ENCODE peak calls at places on chromosomes 3 and 15, in seven cellular contexts. One of them, this sample, is unnamed.

GRCh38 chr15:50247819-50248650 is 17.5 kb downstream of the HDC start:
- DNase-seq in DND-41: peak; percentile 77
- DNase-seq in foreskin fibroblast: no peak
- DNase-seq in body of pancreas: no peak
- DNase-seq in A549: no peak
- DNase-seq in IMR-90: no peak
- DNase-seq in Peyer's patch: no peak
- DNase-seq in this sample: no peak

GRCh38 chr15:88878720-88879184 is 16.6 kb downstream of the HAPLN3 start:
- DNase-seq in IMR-90: peak; percentile 35
- DNase-seq in DND-41: peak; percentile 52
- DNase-seq in A549: peak; percentile 87
- DNase-seq in Peyer's patch: no peak
- DNase-seq in body of pancreas: peak; percentile 40
- DNase-seq in foreskin fibroblast: peak; percentile 25
- DNase-seq in this sample: peak; percentile 55

GRCh38 chr3:24160424-24160823 is 215.3 kb downstream of the NR1D2 start:
- DNase-seq in A549: no peak
- DNase-seq in IMR-90: peak; percentile 29
- DNase-seq in body of pancreas: no peak
- DNase-seq in DND-41: no peak
- DNase-seq in Peyer's patch: no peak
- DNase-seq in foreskin fibroblast: peak; percentile 17
- DNase-seq in this sample: peak; percentile 47

GRCh38 chr3:20575153-20575552 is 389.1 kb upstream of the SGO1 start:
- DNase-seq in A549: no peak
- DNase-seq in Peyer's patch: no peak
- DNase-seq in body of pancreas: no peak
- DNase-seq in IMR-90: peak; percentile 78
- DNase-seq in DND-41: no peak
- DNase-seq in foreskin fibroblast: peak; percentile 68
- DNase-seq in this sample: peak; percentile 74

GRCh38 chr15:48064435-48064834 is 56.4 kb upstream of the SLC24A5 start:
- DNase-seq in IMR-90: peak; percentile 9
- DNase-seq in A549: no peak
- DNase-seq in body of pancreas: no peak
- DNase-seq in foreskin fibroblast: no peak
- DNase-seq in Peyer's patch: no peak
- DNase-seq in DND-41: no peak
- DNase-seq in this sample: no peak

GRCh38 chr3:25142609-25143355 is 285.3 kb upstream of the RARB start:
- DNase-seq in foreskin fibroblast: no peak
- DNase-seq in DND-41: no peak
- DNase-seq in IMR-90: no peak
- DNase-seq in Peyer's patch: no peak
- DNase-seq in body of pancreas: no peak
- DNase-seq in A549: no peak
- DNase-seq in this sample: no peak

GRCh38 chr3:13528217-13528801 is 20.6 kb upstream of the FBLN2 start:
- DNase-seq in Peyer's patch: peak; percentile 6
- DNase-seq in DND-41: no peak
- DNase-seq in foreskin fibroblast: no peak
- DNase-seq in IMR-90: no peak
- DNase-seq in A549: peak; percentile 73
- DNase-seq in body of pancreas: no peak
- DNase-seq in this sample: peak; percentile 46

GRCh38 chr3:100216713-100217112 is 44.1 kb upstream of the TBC1D23 start:
- DNase-seq in IMR-90: peak; percentile 68
- DNase-seq in A549: no peak
- DNase-seq in body of pancreas: no peak
- DNase-seq in DND-41: no peak
- DNase-seq in foreskin fibroblast: peak; percentile 42
- DNase-seq in Peyer's patch: no peak
- DNase-seq in this sample: no peak

GRCh38 chr3:65927576-65927975 is 111.1 kb downstream of the MAGI1 start:
- DNase-seq in body of pancreas: no peak
- DNase-seq in Peyer's patch: no peak
- DNase-seq in IMR-90: peak; percentile 33
- DNase-seq in DND-41: no peak
- DNase-seq in foreskin fibroblast: no peak
- DNase-seq in A549: no peak
- DNase-seq in this sample: no peak

GRCh38 chr3:182710557-182711157 is 82.6 kb upstream of the ATP11B start:
- DNase-seq in Peyer's patch: no peak
- DNase-seq in foreskin fibroblast: no peak
- DNase-seq in IMR-90: peak; percentile 13
- DNase-seq in A549: peak; percentile 36
- DNase-seq in DND-41: no peak
- DNase-seq in body of pancreas: no peak
- DNase-seq in this sample: peak; percentile 37

GRCh38 chr15:29570121-29570930 is 251.9 kb downstream of the TJP1 start:
- DNase-seq in DND-41: no peak
- DNase-seq in A549: no peak
- DNase-seq in foreskin fibroblast: no peak
- DNase-seq in Peyer's patch: peak; percentile 60
- DNase-seq in body of pancreas: peak; percentile 36
- DNase-seq in IMR-90: no peak
- DNase-seq in this sample: peak; percentile 16

GRCh38 chr3:15860014-15860934 is 62.5 kb upstream of the ANKRD28 start:
- DNase-seq in body of pancreas: peak; percentile 42
- DNase-seq in DND-41: no peak
- DNase-seq in A549: peak; percentile 39
- DNase-seq in Peyer's patch: peak; percentile 52
- DNase-seq in IMR-90: peak; percentile 58
- DNase-seq in foreskin fibroblast: peak; percentile 38
- DNase-seq in this sample: peak; percentile 31

GRCh38 chr3:188220988-188221818 is 67.2 kb downstream of the LPP start:
- DNase-seq in body of pancreas: peak; percentile 41
- DNase-seq in Peyer's patch: no peak
- DNase-seq in foreskin fibroblast: peak; percentile 93
- DNase-seq in A549: no peak
- DNase-seq in DND-41: no peak
- DNase-seq in IMR-90: peak; percentile 76
- DNase-seq in this sample: peak; percentile 67

GRCh38 chr15:76109046-76109445 is 49.3 kb downstream of the TMEM266 start:
- DNase-seq in foreskin fibroblast: no peak
- DNase-seq in body of pancreas: peak; percentile 38
- DNase-seq in DND-41: no peak
- DNase-seq in Peyer's patch: no peak
- DNase-seq in A549: no peak
- DNase-seq in IMR-90: no peak
- DNase-seq in this sample: no peak

GRCh38 chr15:73714695-73715301 is 30.6 kb downstream of the CD276 start:
- DNase-seq in body of pancreas: no peak
- DNase-seq in A549: no peak
- DNase-seq in DND-41: no peak
- DNase-seq in foreskin fibroblast: no peak
- DNase-seq in IMR-90: no peak
- DNase-seq in Peyer's patch: no peak
- DNase-seq in this sample: no peak

GRCh38 chr15:73710321-73710720 is 26.1 kb downstream of the CD276 start:
- DNase-seq in body of pancreas: no peak
- DNase-seq in IMR-90: no peak
- DNase-seq in DND-41: no peak
- DNase-seq in A549: no peak
- DNase-seq in foreskin fibroblast: no peak
- DNase-seq in Peyer's patch: no peak
- DNase-seq in this sample: no peak

GRCh38 chr15:73709671-73710070 is 25.5 kb downstream of the CD276 start:
- DNase-seq in IMR-90: no peak
- DNase-seq in foreskin fibroblast: no peak
- DNase-seq in DND-41: no peak
- DNase-seq in body of pancreas: no peak
- DNase-seq in Peyer's patch: peak; percentile 67
- DNase-seq in A549: no peak
- DNase-seq in this sample: no peak

GRCh38 chr15:73711526-73711925 is 27.3 kb downstream of the CD276 start:
- DNase-seq in Peyer's patch: no peak
- DNase-seq in DND-41: no peak
- DNase-seq in body of pancreas: no peak
- DNase-seq in IMR-90: no peak
- DNase-seq in foreskin fibroblast: no peak
- DNase-seq in A549: no peak
- DNase-seq in this sample: no peak

DNA sequence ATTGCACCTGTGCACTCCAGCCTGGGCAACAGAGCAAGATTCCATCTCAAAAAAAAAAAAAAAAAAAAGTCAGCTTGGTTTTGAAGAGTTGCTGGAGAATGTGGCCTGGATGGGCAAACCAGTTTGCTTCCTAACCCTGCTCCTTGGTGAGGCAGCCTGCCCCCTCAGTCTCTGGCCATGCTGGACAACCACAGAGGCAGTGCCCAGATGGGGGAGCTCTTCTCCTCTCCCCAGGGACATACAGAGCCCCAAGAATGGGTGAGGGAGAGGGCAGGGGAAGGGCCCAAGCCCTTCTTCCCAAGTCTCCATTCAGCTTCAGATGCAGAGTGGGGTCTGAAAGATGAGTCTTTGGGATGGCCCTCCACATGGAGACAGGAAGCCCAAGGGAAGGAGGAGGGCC is 27.9 kb downstream of the CD276 start:
- DNase-seq in DND-41: no peak
- DNase-seq in body of pancreas: no peak
- DNase-seq in A549: no peak
- DNase-seq in foreskin fibroblast: no peak
- DNase-seq in Peyer's patch: no peak
- DNase-seq in IMR-90: no peak
- DNase-seq in this sample: no peak
- TF ChIP-seq CTCF in DND-41: no peak
- TF ChIP-seq CTCF in body of pancreas: no peak
- TF ChIP-seq CTCF in A549: no peak
- TF ChIP-seq CTCF in foreskin fibroblast: peak; percentile 22
- TF ChIP-seq CTCF in Peyer's patch: no peak
- TF ChIP-seq CTCF in IMR-90: no peak
- TF ChIP-seq CTCF in this sample: peak; percentile 9

GRCh38 chr3:39260957-39261356 is 18.9 kb downstream of the CX3CR1 start:
- DNase-seq in DND-41: peak; percentile 78
- DNase-seq in body of pancreas: peak; percentile 45
- DNase-seq in foreskin fibroblast: peak; percentile 84
- DNase-seq in Peyer's patch: no peak
- DNase-seq in IMR-90: peak; percentile 71
- DNase-seq in A549: peak; percentile 75
- DNase-seq in this sample: peak; percentile 94

GRCh38 chr3:39260318-39260717 is 19.5 kb downstream of the CX3CR1 start:
- DNase-seq in Peyer's patch: no peak
- DNase-seq in DND-41: no peak
- DNase-seq in body of pancreas: no peak
- DNase-seq in IMR-90: no peak
- DNase-seq in A549: no peak
- DNase-seq in foreskin fibroblast: no peak
- DNase-seq in this sample: no peak

GRCh38 chr3:39251576-39251975 is 28.3 kb downstream of the CX3CR1 start:
- DNase-seq in IMR-90: no peak
- DNase-seq in body of pancreas: no peak
- DNase-seq in A549: no peak
- DNase-seq in foreskin fibroblast: no peak
- DNase-seq in Peyer's patch: no peak
- DNase-seq in DND-41: no peak
- DNase-seq in this sample: no peak

GRCh38 chr3:39254806-39255449 is 24.9 kb downstream of the CX3CR1 start:
- DNase-seq in foreskin fibroblast: peak; percentile 3
- DNase-seq in Peyer's patch: no peak
- DNase-seq in A549: no peak
- DNase-seq in DND-41: no peak
- DNase-seq in IMR-90: peak; percentile 43
- DNase-seq in body of pancreas: no peak
- DNase-seq in this sample: peak; percentile 8

GRCh38 chr3:39255503-39256325 is 24.1 kb downstream of the CX3CR1 start:
- DNase-seq in A549: no peak
- DNase-seq in IMR-90: no peak
- DNase-seq in DND-41: no peak
- DNase-seq in foreskin fibroblast: no peak
- DNase-seq in Peyer's patch: no peak
- DNase-seq in body of pancreas: no peak
- DNase-seq in this sample: no peak
- H3K4me3 ChIP-seq in A549: no peak overlapping the region
- H3K4me3 ChIP-seq in IMR-90: no peak overlapping the region
- H3K4me3 ChIP-seq in DND-41: no peak overlapping the region
- H3K4me3 ChIP-seq in foreskin fibroblast: no peak overlapping the region
- H3K4me3 ChIP-seq in Peyer's patch: no peak overlapping the region
- H3K4me3 ChIP-seq in body of pancreas: no peak overlapping the region
- H3K4me3 ChIP-seq in this sample: no peak overlapping the region

GRCh38 chr3:113745273-113746068 is 578 bp downstream of the NAA50 start:
- DNase-seq in A549: peak; percentile 95
- DNase-seq in Peyer's patch: peak; percentile 65
- DNase-seq in IMR-90: peak; percentile 90
- DNase-seq in body of pancreas: peak; percentile 78
- DNase-seq in DND-41: peak; percentile 76
- DNase-seq in foreskin fibroblast: peak; percentile 88
- DNase-seq in this sample: peak; percentile 91
- TF ChIP-seq CTCF in A549: peak; percentile 70
- TF ChIP-seq CTCF in Peyer's patch: peak; percentile 85
- TF ChIP-seq CTCF in IMR-90: peak; percentile 80
- TF ChIP-seq CTCF in body of pancreas: peak; percentile 43
- TF ChIP-seq CTCF in DND-41: peak; percentile 89
- TF ChIP-seq CTCF in foreskin fibroblast: peak; percentile 58
- TF ChIP-seq CTCF in this sample: peak; percentile 71

GRCh38 chr3:169147246-169148008 is 516.1 kb downstream of the MECOM start:
- DNase-seq in DND-41: no peak
- DNase-seq in body of pancreas: peak; percentile 35
- DNase-seq in IMR-90: peak; percentile 61
- DNase-seq in foreskin fibroblast: peak; percentile 62
- DNase-seq in A549: peak; percentile 46
- DNase-seq in Peyer's patch: peak; percentile 68
- DNase-seq in this sample: peak; percentile 86

GRCh38 chr3:169148448-169149348 is 514.8 kb downstream of the MECOM start:
- DNase-seq in foreskin fibroblast: no peak
- DNase-seq in Peyer's patch: no peak
- DNase-seq in IMR-90: no peak
- DNase-seq in body of pancreas: peak; percentile 60
- DNase-seq in A549: no peak
- DNase-seq in DND-41: no peak
- DNase-seq in this sample: peak; percentile 55

GRCh38 chr3:169150874-169151273 is 512.6 kb downstream of the MECOM start:
- DNase-seq in body of pancreas: no peak
- DNase-seq in DND-41: no peak
- DNase-seq in IMR-90: peak; percentile 3
- DNase-seq in foreskin fibroblast: no peak
- DNase-seq in A549: no peak
- DNase-seq in Peyer's patch: no peak
- DNase-seq in this sample: no peak

GRCh38 chr3:169150343-169150742 is 513.2 kb downstream of the MECOM start:
- DNase-seq in DND-41: no peak
- DNase-seq in Peyer's patch: no peak
- DNase-seq in body of pancreas: no peak
- DNase-seq in foreskin fibroblast: no peak
- DNase-seq in A549: no peak
- DNase-seq in IMR-90: peak; percentile 3
- DNase-seq in this sample: no peak

DNA sequence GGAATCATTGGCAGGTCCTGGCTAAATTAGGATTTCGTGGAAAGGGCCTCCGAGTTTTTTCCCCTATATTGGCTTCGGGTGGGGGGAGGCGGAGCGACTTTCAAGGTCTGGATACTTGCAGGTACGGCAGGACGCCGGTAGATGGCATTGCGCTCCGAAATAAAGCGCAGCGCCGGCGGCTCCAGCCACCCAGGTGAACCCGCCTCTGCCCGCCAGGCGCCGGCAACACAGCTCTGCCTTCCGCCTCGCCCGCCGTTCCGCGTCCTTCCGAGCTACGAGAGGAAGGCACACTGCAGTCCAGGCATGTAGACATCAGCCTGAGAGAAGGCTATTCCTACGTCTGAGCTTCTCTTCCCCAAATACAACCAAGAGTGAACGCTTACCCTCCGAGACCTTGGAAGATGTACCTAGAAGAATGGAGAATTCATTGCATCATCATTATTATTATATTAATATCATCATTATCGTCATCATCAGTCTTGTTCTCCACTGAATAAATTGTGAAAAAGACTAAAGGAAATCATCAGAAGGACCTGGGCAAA is 514.1 kb downstream of the MECOM start:
- DNase-seq in IMR-90: peak; percentile 80
- DNase-seq in body of pancreas: peak; percentile 91
- DNase-seq in Peyer's patch: peak; percentile 91
- DNase-seq in foreskin fibroblast: peak; percentile 79
- DNase-seq in DND-41: peak; percentile 77
- DNase-seq in A549: peak; percentile 71
- DNase-seq in this sample: peak; percentile 91
- H3K4me3 ChIP-seq in IMR-90: peak overlapping the region; percentile 43
- H3K4me3 ChIP-seq in body of pancreas: no peak overlapping the region
- H3K4me3 ChIP-seq in Peyer's patch: no peak overlapping the region
- H3K4me3 ChIP-seq in foreskin fibroblast: peak overlapping the region; percentile 47
- H3K4me3 ChIP-seq in DND-41: no peak overlapping the region
- H3K4me3 ChIP-seq in A549: peak overlapping the region; percentile 27
- H3K4me3 ChIP-seq in this sample: peak overlapping the region; percentile 52